ENCODE peak calls at places on chromosomes 3 and 15, in ten cellular contexts. G is upper lobe of right lung; N is heart right ventricle; X is NT2/D1; A is psoas muscle; R is left ventricle myocardium inferior; D is ovary; S is A549; E is CD8-positive, alpha-beta T cell; B is transverse colon. P is an unnamed sample.

GRCh38 chr15:60397772-60398445 is at the start of gene ANXA2:
- DNase-seq in G (peak; percentile 94), N (peak; percentile 88), X (no peak), A (peak; percentile 95), R (peak; percentile 87), D (peak; percentile 86), S (peak; percentile 95), E (peak; percentile 83), B (peak; percentile 92), P (peak; percentile 92)

GRCh38 chr3:46898321-46899150 is 21.0 kb downstream of the PTH1R start:
- DNase-seq in G (no peak), N (no peak), X (no peak), A (peak; percentile 82), R (peak; percentile 15), D (no peak), S (no peak), E (no peak), B (no peak), P (peak; percentile 46)

GRCh38 chr3:130354430-130354829 is 9.0 kb downstream of the COL6A5 start:
- DNase-seq in G (no peak), N (no peak), X (no peak), A (no peak), R (no peak), D (no peak), S (no peak), E (no peak), B (no peak), P (no peak)

GRCh38 chr3:147616998-147617619 is 207.9 kb downstream of the ZIC1 start:
- DNase-seq in G (no peak), N (no peak), X (no peak), A (no peak), R (no peak), D (no peak), S (peak; percentile 26), E (no peak), B (no peak), P (no peak)

GRCh38 chr15:51155906-51156305 is 61.2 kb upstream of the TNFAIP8L3 start:
- DNase-seq in G (no peak), N (no peak), X (no peak), A (no peak), R (no peak), D (no peak), S (no peak), E (no peak), B (no peak), P (no peak)

GRCh38 chr3:172339892-172340291 is 108.4 kb downstream of the GHSR start:
- DNase-seq in G (no peak), N (no peak), X (no peak), A (no peak), R (no peak), D (no peak), S (no peak), E (no peak), B (no peak), P (no peak)

GRCh38 chr15:84826369-84826823 is 9.2 kb downstream of the ALPK3 start:
- DNase-seq in G (no peak), N (no peak), X (no peak), A (peak; percentile 74), R (no peak), D (no peak), S (peak; percentile 74), E (no peak), B (peak; percentile 50), P (no peak)

GRCh38 chr3:61637088-61638051 is 76.0 kb downstream of the PTPRG start:
- DNase-seq in G (no peak), N (peak; percentile 19), X (no peak), A (peak; percentile 61), R (no peak), D (no peak), S (no peak), E (no peak), B (peak; percentile 81), P (no peak)

GRCh38 chr15:91302588-91303439 is 202.8 kb downstream of the SV2B start:
- DNase-seq in G (no peak), N (no peak), X (peak; percentile 67), A (no peak), R (no peak), D (peak; percentile 17), S (peak; percentile 71), E (peak; percentile 33), B (peak; percentile 16), P (no peak)

GRCh38 chr15:73870700-73871408 is 2.5 kb upstream of the TBC1D21 start:
- DNase-seq in G (no peak), N (peak; percentile 80), X (no peak), A (peak; percentile 72), R (peak; percentile 81), D (peak; percentile 39), S (peak; percentile 7), E (no peak), B (peak; percentile 19), P (peak; percentile 58)

GRCh38 chr15:88542342-88542733 is 4.1 kb downstream of the DET1 start:
- DNase-seq in G (no peak), N (no peak), X (no peak), A (no peak), R (no peak), D (peak; percentile 33), S (no peak), E (no peak), B (peak; percentile 13), P (no peak)

GRCh38 chr15:78909791-78910228 is 35.0 kb downstream of the CTSH start:
- DNase-seq in G (no peak), N (no peak), X (peak; percentile 46), A (no peak), R (no peak), D (peak; percentile 44), S (peak; percentile 63), E (no peak), B (no peak), P (no peak)

GRCh38 chr15:78910836-78911235 is 34.0 kb downstream of the CTSH start:
- DNase-seq in G (no peak), N (no peak), X (no peak), A (no peak), R (no peak), D (no peak), S (no peak), E (no peak), B (no peak), P (no peak)

GRCh38 chr15:78914027-78914764 is 30.6 kb downstream of the CTSH start:
- DNase-seq in G (no peak), N (no peak), X (no peak), A (peak; percentile 62), R (no peak), D (peak; percentile 72), S (peak; percentile 43), E (no peak), B (no peak), P (no peak)

GRCh38 chr15:78915341-78916087 is 29.3 kb downstream of the CTSH start:
- DNase-seq in G (peak; percentile 82), N (no peak), X (no peak), A (no peak), R (peak; percentile 55), D (no peak), S (no peak), E (no peak), B (peak; percentile 37), P (peak; percentile 83)

GRCh38 chr15:78913012-78913411 is 31.8 kb downstream of the CTSH start:
- DNase-seq in G (no peak), N (no peak), X (no peak), A (no peak), R (no peak), D (no peak), S (no peak), E (no peak), B (no peak), P (no peak)
- H3K4me1 ChIP-seq in G (peaks cover 35% of the 10 kb centered on the region), N (peaks cover 23% of the 10 kb centered on the region), X (peaks cover 8% of the 10 kb centered on the region), A (no peaks in the 10 kb centered on the region), R (peaks cover 62% of the 10 kb centered on the region), D (peaks cover 4% of the 10 kb centered on the region), S (peaks cover 13% of the 10 kb centered on the region), E (no peaks in the 10 kb centered on the region), B (peaks cover 19% of the 10 kb centered on the region), P (peaks cover 49% of the 10 kb centered on the region)

GRCh38 chr15:47754312-47754711 is 37.0 kb downstream of the SEMA6D start:
- DNase-seq in G (no peak), N (no peak), X (no peak), A (no peak), R (no peak), D (no peak), S (no peak), E (no peak), B (no peak), P (no peak)
- H3K9me3 ChIP-seq in G (peaks cover 17% of the 10 kb centered on the region), N (peaks cover 30% of the 10 kb centered on the region), X (peaks cover 12% of the 10 kb centered on the region), A (no peaks in the 10 kb centered on the region), R (peaks cover 23% of the 10 kb centered on the region), D (no peaks in the 10 kb centered on the region), S (no peaks in the 10 kb centered on the region), E (no peaks in the 10 kb centered on the region), B (peaks cover 21% of the 10 kb centered on the region), P (peaks cover 17% of the 10 kb centered on the region)

GRCh38 chr3:23743141-23743784 is 62.5 kb upstream of the UBE2E1 start:
- DNase-seq in G (no peak), N (no peak), X (no peak), A (no peak), R (no peak), D (no peak), S (no peak), E (no peak), B (no peak), P (no peak)

GRCh38 chr3:23741403-23741706 is 64.4 kb upstream of the UBE2E1 start:
- DNase-seq in G (no peak), N (no peak), X (no peak), A (no peak), R (no peak), D (no peak), S (no peak), E (no peak), B (no peak), P (no peak)

GRCh38 chr3:23738946-23739345 is 66.8 kb upstream of the UBE2E1 start:
- DNase-seq in G (no peak), N (no peak), X (no peak), A (no peak), R (no peak), D (no peak), S (peak; percentile 58), E (no peak), B (no peak), P (no peak)

GRCh38 chr3:23739536-23739935 is 66.2 kb upstream of the UBE2E1 start:
- DNase-seq in G (no peak), N (no peak), X (no peak), A (no peak), R (no peak), D (no peak), S (no peak), E (no peak), B (no peak), P (no peak)

GRCh38 chr3:23740517-23741402 is 65.0 kb upstream of the UBE2E1 start:
- DNase-seq in G (no peak), N (no peak), X (no peak), A (no peak), R (no peak), D (no peak), S (peak; percentile 95), E (no peak), B (peak; percentile 68), P (peak; percentile 59)
- H3K4me1 ChIP-seq in G (peaks cover 22% of the 10 kb centered on the region), N (peaks cover 23% of the 10 kb centered on the region), X (peaks cover 9% of the 10 kb centered on the region), A (peaks cover 13% of the 10 kb centered on the region), R (peaks cover 36% of the 10 kb centered on the region), D (peaks cover 2% of the 10 kb centered on the region), S (peaks cover 62% of the 10 kb centered on the region), E (no peaks in the 10 kb centered on the region), B (no peaks in the 10 kb centered on the region), P (peaks cover 29% of the 10 kb centered on the region)

DNA sequence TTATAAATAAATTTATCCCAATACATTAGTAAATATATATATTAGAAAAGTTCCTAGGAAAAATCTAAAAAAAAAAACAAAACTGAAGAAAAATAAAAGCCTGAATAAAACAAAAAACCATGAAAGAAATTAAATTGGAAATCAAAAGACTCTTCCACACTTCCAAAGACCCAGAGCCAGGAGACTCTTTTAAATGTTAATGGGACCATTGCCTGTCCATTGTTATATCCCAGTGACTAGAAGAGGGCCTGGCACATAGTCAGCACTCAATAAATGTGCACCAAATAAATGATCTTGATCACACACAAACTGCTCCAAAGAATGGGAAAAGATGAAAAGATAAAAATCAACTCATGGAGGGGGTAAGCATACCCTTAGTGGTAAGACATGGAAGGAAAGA is 51.3 kb upstream of the CLDN18 start:
- DNase-seq in G (no peak), N (no peak), X (no peak), A (no peak), R (no peak), D (no peak), S (no peak), E (no peak), B (no peak), P (no peak)
- H3K9me3 ChIP-seq in G (no peaks in the 10 kb centered on the region), N (peaks cover 10% of the 10 kb centered on the region), X (no peaks in the 10 kb centered on the region), A (no peaks in the 10 kb centered on the region), R (peaks cover 7% of the 10 kb centered on the region), D (no peaks in the 10 kb centered on the region), S (no peaks in the 10 kb centered on the region), E (no peaks in the 10 kb centered on the region), B (no peaks in the 10 kb centered on the region), P (no peaks in the 10 kb centered on the region)

P was measured in lower lobe of right lung.